ENCODE peak calls at places on chromosomes 13 and 19, in eight cellular contexts. A, N, O, X, P, H, W and J are unnamed samples.

GRCh38 chr13:111909971-111910671 is 156.8 kb upstream of the SOX1 start:
- ATAC-seq in H (no peak), O (no peak), W (no peak), A (no peak), P (no peak), X (no peak), N (no peak), J (no peak)

GRCh38 chr19:10670876-10671804 is 17.0 kb downstream of the ILF3 start:
- ATAC-seq in P (no peak), H (no peak), N (no peak), X (no peak), A (no peak), O (no peak), W (no peak), J (no peak)

GRCh38 chr13:32261567-32261966 is 53.6 kb downstream of the ZAR1L start:
- ATAC-seq in P (no peak), O (peak), A (peak), H (no peak), W (no peak), N (peak), X (no peak), J (peak)

GRCh38 chr13:28475916-28476725 is 18.8 kb downstream of the FLT1 start:
- ATAC-seq in O (no peak), X (no peak), W (no peak), P (no peak), A (peak), H (peak), N (peak), J (peak)

GRCh38 chr19:16160445-16160942 is 12.8 kb downstream of the CIB3 start:
- ATAC-seq in N (no peak), W (no peak), O (no peak), A (no peak), X (no peak), P (peak), H (peak), J (no peak)

GRCh38 chr13:29578300-29579048 is 17.0 kb downstream of the SLC7A1 start:
- ATAC-seq in X (no peak), P (no peak), N (peak), W (no peak), O (no peak), H (no peak), A (peak), J (peak)

GRCh38 chr13:23160241-23161175 is 20.3 kb upstream of the SGCG start:
- ATAC-seq in W (peak), O (no peak), N (peak), X (no peak), A (peak), P (no peak), H (no peak), J (peak)

GRCh38 chr19:3990815-3991117 is 5.5 kb upstream of the EEF2 start:
- ATAC-seq in P (no peak), H (no peak), N (no peak), W (no peak), X (no peak), A (no peak), O (no peak), J (no peak)

GRCh38 chr19:49590971-49591730 is at the start of gene PRR12:
- ATAC-seq in A (peak), W (peak), N (peak), X (peak), H (peak), O (peak), P (peak), J (peak)

GRCh38 chr13:110216006-110216402 is 91.0 kb downstream of the COL4A1 start:
- ATAC-seq in H (no peak), A (no peak), O (no peak), W (no peak), P (no peak), X (no peak), N (no peak), J (peak)

GRCh38 chr13:94416454-94417080 is 62.9 kb downstream of the DCT start:
- ATAC-seq in O (peak), H (peak), N (peak), A (peak), P (peak), X (no peak), W (peak), J (no peak)

GRCh38 chr19:5271145-5271544 is 69.5 kb downstream of the PTPRS start:
- ATAC-seq in W (peak), X (peak), A (peak), N (no peak), H (peak), O (no peak), P (peak), J (no peak)

GRCh38 chr13:28754698-28755545 is 36.2 kb upstream of the SLC46A3 start:
- ATAC-seq in A (peak), H (peak), O (no peak), W (peak), X (no peak), N (peak), P (peak), J (peak)

GRCh38 chr13:33281951-33282595 is 3.5 kb downstream of the STARD13 start:
- ATAC-seq in W (no peak), O (no peak), N (no peak), X (no peak), H (no peak), A (no peak), P (no peak), J (no peak)

GRCh38 chr19:50943074-50943828 is 9.6 kb downstream of the KLK5 start:
- ATAC-seq in A (no peak), W (no peak), P (no peak), H (peak), N (no peak), O (no peak), X (no peak), J (no peak)

GRCh38 chr13:21089827-21090226 is 28.4 kb upstream of the LATS2 start:
- ATAC-seq in N (no peak), P (no peak), H (no peak), W (no peak), X (no peak), O (no peak), A (no peak), J (no peak)

GRCh38 chr13:64723735-64724134 is 2506.4 kb downstream of the PCDH9 start:
- ATAC-seq in O (peak), A (no peak), H (peak), P (no peak), N (peak), W (no peak), X (peak), J (no peak)

GRCh38 chr13:51249767-51250741 is 27.9 kb downstream of the FAM124A start:
- ATAC-seq in O (peak), P (peak), A (peak), W (peak), N (no peak), H (peak), X (no peak), J (no peak)

GRCh38 chr19:18520848-18521691 is 800 bp downstream of the ELL start:
- ATAC-seq in O (no peak), N (no peak), H (no peak), X (no peak), P (peak), A (peak), W (peak), J (no peak)

GRCh38 chr13:39406688-39407087 is 196.3 kb downstream of the LHFPL6 start:
- ATAC-seq in P (peak), W (peak), A (no peak), N (no peak), H (peak), O (no peak), X (no peak), J (no peak)

GRCh38 chr19:55166530-55167268 is at the start of gene DNAAF3:
- ATAC-seq in A (peak), O (peak), X (peak), H (peak), P (peak), W (peak), N (peak), J (peak)
- TF ChIP-seq POLR2AphosphoS5 in A (no peak), O (no peak), X (peak), H (peak), P (no peak), W (no peak), N (no peak), J (no peak)

GRCh38 chr13:106496072-106496997 is 39.1 kb downstream of the EFNB2 start:
- ATAC-seq in A (no peak), O (no peak), N (no peak), W (peak), H (no peak), X (no peak), P (no peak), J (no peak)
- TF ChIP-seq POLR2AphosphoS5 in A (no peak), O (no peak), N (peak), W (no peak), H (no peak), X (no peak), P (no peak), J (peak)

DNA sequence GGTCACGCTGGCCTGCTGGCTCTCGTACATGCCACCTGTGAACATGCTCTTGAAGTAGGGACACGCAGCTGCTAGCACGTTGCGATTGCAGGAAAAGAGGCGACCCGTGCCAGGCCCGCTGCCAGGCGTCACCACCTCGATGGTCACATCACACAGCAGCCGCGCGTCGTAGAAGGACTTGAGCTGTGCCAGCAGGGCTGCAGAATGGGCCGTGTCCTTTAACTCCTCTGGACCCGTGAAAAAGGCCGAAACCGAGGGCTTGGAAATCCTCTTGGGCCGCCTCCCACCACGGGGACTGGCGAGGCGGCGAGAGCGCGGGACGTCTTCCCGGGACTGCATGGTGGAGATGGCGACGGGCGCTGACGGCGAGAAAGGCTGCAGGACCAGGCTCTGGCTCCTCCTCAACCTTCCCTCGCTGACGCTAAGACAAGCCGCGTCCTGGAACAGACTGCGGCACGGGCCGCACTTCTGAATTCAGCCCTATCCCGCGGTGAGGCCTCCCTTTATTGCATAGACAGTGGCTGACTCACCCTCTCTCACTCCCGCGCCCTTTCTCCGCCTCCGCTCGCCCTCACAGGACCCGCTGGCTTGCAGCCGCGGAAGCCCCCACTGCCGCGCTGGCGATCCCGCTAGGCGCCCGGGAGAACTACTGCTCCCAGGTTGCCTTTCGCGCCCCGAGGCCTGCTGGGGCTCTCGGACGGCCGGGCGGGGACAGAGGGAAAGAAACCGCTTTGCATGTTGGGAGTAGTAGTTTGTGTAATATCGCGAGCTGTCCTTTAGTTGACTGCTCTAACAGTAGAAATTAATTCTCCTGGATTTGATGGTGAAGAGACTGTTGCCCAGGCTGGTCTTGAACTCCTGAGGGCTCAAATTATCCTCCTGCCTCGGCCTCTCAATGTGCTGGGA is at the start of gene KBTBD7:
- ATAC-seq in A (peak), W (peak), O (peak), H (peak), N (peak), P (peak), X (peak), J (peak)
- TF ChIP-seq POLR2AphosphoS5 in A (no peak), W (peak), O (peak), H (peak), N (peak), P (peak), X (peak), J (peak)

GRCh38 chr19:8550070-8550469 is 27.2 kb downstream of the MYO1F start:
- ATAC-seq in H (no peak), W (no peak), O (no peak), P (no peak), N (no peak), A (no peak), X (no peak), J (no peak)
- TF ChIP-seq POLR2AphosphoS5 in H (no peak), W (no peak), O (no peak), P (no peak), N (no peak), A (no peak), X (no peak), J (no peak)

DNA sequence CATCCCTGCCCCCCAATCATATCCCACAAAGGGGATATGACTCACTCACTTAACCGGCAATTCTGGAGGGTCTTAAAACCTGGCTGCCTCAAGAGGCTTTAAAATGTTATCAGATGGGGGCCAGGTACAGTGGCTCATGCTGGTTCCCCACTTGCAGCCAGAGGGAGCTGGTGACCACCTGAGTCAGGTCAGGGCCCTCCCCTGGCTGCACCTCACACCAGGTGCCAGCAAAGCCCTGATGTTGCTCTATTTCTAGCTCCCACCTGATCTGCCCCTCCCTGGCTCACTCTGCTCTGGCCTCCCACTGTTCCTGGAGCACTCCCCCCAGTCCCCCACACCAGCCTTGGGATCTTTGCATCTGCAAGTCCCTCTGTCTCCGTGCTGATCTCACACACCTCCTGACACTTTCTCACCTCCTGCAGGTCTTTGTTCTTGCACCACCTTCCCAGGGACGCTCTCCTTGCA is 14.2 kb downstream of the HPN start:
- ATAC-seq in O (peak), P (peak), H (peak), A (peak), N (no peak), W (peak), X (peak), J (no peak)
- TF ChIP-seq POLR2AphosphoS5 in O (no peak), P (no peak), H (no peak), A (no peak), N (no peak), W (no peak), X (no peak), J (no peak)

GRCh38 chr19:31378404-31378803 is 29.2 kb upstream of the TSHZ3 start:
- ATAC-seq in W (no peak), A (no peak), X (peak), H (no peak), N (peak), O (no peak), P (no peak), J (peak)
- TF ChIP-seq POLR2AphosphoS5 in W (no peak), A (no peak), X (no peak), H (no peak), N (no peak), O (no peak), P (no peak), J (peak)

GRCh38 chr13:66635526-66635925 is 594.6 kb downstream of the PCDH9 start:
- ATAC-seq in P (peak), O (no peak), W (no peak), H (peak), A (no peak), X (peak), N (no peak), J (no peak)
- TF ChIP-seq POLR2AphosphoS5 in P (no peak), O (no peak), W (no peak), H (no peak), A (no peak), X (no peak), N (no peak), J (no peak)

GRCh38 chr13:35597451-35597850 is 121.0 kb upstream of the MAB21L1 start:
- ATAC-seq in O (no peak), X (no peak), W (no peak), P (no peak), N (no peak), H (no peak), A (no peak), J (no peak)
- TF ChIP-seq POLR2AphosphoS5 in O (no peak), X (no peak), W (no peak), P (no peak), N (no peak), H (no peak), A (no peak), J (no peak)

GRCh38 chr19:14407889-14408640 is 11.1 kb downstream of the DDX39A start:
- ATAC-seq in W (no peak), P (no peak), O (no peak), H (no peak), X (peak), N (no peak), A (peak), J (no peak)
- TF ChIP-seq POLR2AphosphoS5 in W (no peak), P (peak), O (no peak), H (peak), X (peak), N (no peak), A (peak), J (no peak)

GRCh38 chr19:32652893-32653625 is 21.9 kb downstream of the ANKRD27 start:
- ATAC-seq in X (no peak), O (no peak), H (no peak), N (no peak), A (no peak), W (no peak), P (no peak), J (peak)
- TF ChIP-seq POLR2AphosphoS5 in X (no peak), O (no peak), H (no peak), N (no peak), A (no peak), W (no peak), P (no peak), J (peak)